ENCODE peak calls at places on chromosomes 1 and 21, in nine cellular contexts. One of them, this sample, is unnamed.

GRCh38 chr1:119040906-119041305 is 52.8 kb upstream of the TBX15 start:
- DNase-seq in osteoblast: no peak
- DNase-seq in stomach: no peak
- DNase-seq in GM06990: no peak
- DNase-seq in mammary epithelial cell: no peak
- DNase-seq in AG09309: peak; percentile 5
- DNase-seq in WTC11: no peak
- DNase-seq in CD8-positive, alpha-beta T cell: no peak
- DNase-seq in BE2C: no peak
- DNase-seq in this sample: no peak

GRCh38 chr1:234915923-234916675 is 212.5 kb downstream of the TOMM20 start:
- DNase-seq in BE2C: no peak
- DNase-seq in CD8-positive, alpha-beta T cell: no peak
- DNase-seq in mammary epithelial cell: no peak
- DNase-seq in stomach: peak; percentile 34
- DNase-seq in AG09309: peak; percentile 60
- DNase-seq in osteoblast: no peak
- DNase-seq in GM06990: no peak
- DNase-seq in WTC11: no peak
- DNase-seq in this sample: no peak

GRCh38 chr1:119711804-119712341 is at the start of gene PHGDH:
- DNase-seq in GM06990: peak; percentile 57
- DNase-seq in WTC11: peak; percentile 78
- DNase-seq in BE2C: peak; percentile 84
- DNase-seq in CD8-positive, alpha-beta T cell: peak; percentile 1
- DNase-seq in mammary epithelial cell: peak; percentile 88
- DNase-seq in osteoblast: peak; percentile 97
- DNase-seq in AG09309: peak; percentile 80
- DNase-seq in stomach: peak; percentile 75
- DNase-seq in this sample: peak; percentile 63

GRCh38 chr1:238951809-238952208 is 434.6 kb upstream of the CHRM3 start:
- DNase-seq in osteoblast: peak; percentile 34
- DNase-seq in mammary epithelial cell: peak; percentile 52
- DNase-seq in WTC11: no peak
- DNase-seq in AG09309: peak; percentile 28
- DNase-seq in CD8-positive, alpha-beta T cell: no peak
- DNase-seq in GM06990: no peak
- DNase-seq in BE2C: peak; percentile 49
- DNase-seq in stomach: peak; percentile 29
- DNase-seq in this sample: peak; percentile 22

GRCh38 chr1:55039342-55040082 is at the start of gene PCSK9:
- DNase-seq in mammary epithelial cell: peak; percentile 77
- DNase-seq in osteoblast: peak; percentile 93
- DNase-seq in stomach: no peak
- DNase-seq in AG09309: no peak
- DNase-seq in GM06990: no peak
- DNase-seq in WTC11: peak; percentile 71
- DNase-seq in CD8-positive, alpha-beta T cell: no peak
- DNase-seq in BE2C: no peak
- DNase-seq in this sample: peak; percentile 52

GRCh38 chr1:226964068-226964425 is 24.0 kb downstream of the COQ8A start:
- DNase-seq in WTC11: no peak
- DNase-seq in mammary epithelial cell: no peak
- DNase-seq in CD8-positive, alpha-beta T cell: no peak
- DNase-seq in BE2C: no peak
- DNase-seq in GM06990: no peak
- DNase-seq in AG09309: no peak
- DNase-seq in stomach: no peak
- DNase-seq in osteoblast: peak; percentile 79
- DNase-seq in this sample: no peak

GRCh38 chr1:84301759-84302380 is 362 bp downstream of the SAMD13 start:
- DNase-seq in osteoblast: no peak
- DNase-seq in CD8-positive, alpha-beta T cell: no peak
- DNase-seq in AG09309: no peak
- DNase-seq in stomach: no peak
- DNase-seq in WTC11: no peak
- DNase-seq in mammary epithelial cell: no peak
- DNase-seq in BE2C: no peak
- DNase-seq in GM06990: no peak
- DNase-seq in this sample: no peak

GRCh38 chr1:37240897-37241296 is 206.6 kb upstream of the GRIK3 start:
- DNase-seq in osteoblast: no peak
- DNase-seq in mammary epithelial cell: no peak
- DNase-seq in stomach: no peak
- DNase-seq in WTC11: no peak
- DNase-seq in CD8-positive, alpha-beta T cell: no peak
- DNase-seq in AG09309: no peak
- DNase-seq in BE2C: peak; percentile 30
- DNase-seq in GM06990: no peak
- DNase-seq in this sample: no peak

GRCh38 chr1:232428781-232429530 is 201.0 kb downstream of the SIPA1L2 start:
- DNase-seq in GM06990: no peak
- DNase-seq in BE2C: no peak
- DNase-seq in CD8-positive, alpha-beta T cell: no peak
- DNase-seq in stomach: no peak
- DNase-seq in osteoblast: no peak
- DNase-seq in AG09309: peak; percentile 42
- DNase-seq in WTC11: no peak
- DNase-seq in mammary epithelial cell: no peak
- DNase-seq in this sample: no peak

GRCh38 chr1:153525088-153525713 is 10.6 kb downstream of the S100A6 start:
- DNase-seq in stomach: no peak
- DNase-seq in GM06990: no peak
- DNase-seq in AG09309: no peak
- DNase-seq in BE2C: no peak
- DNase-seq in osteoblast: no peak
- DNase-seq in WTC11: no peak
- DNase-seq in CD8-positive, alpha-beta T cell: no peak
- DNase-seq in mammary epithelial cell: peak; percentile 46
- DNase-seq in this sample: no peak

GRCh38 chr21:45542242-45542666 is at the start of gene SLC19A1:
- DNase-seq in BE2C: peak; percentile 85
- DNase-seq in mammary epithelial cell: peak; percentile 22
- DNase-seq in osteoblast: peak; percentile 100
- DNase-seq in CD8-positive, alpha-beta T cell: peak; percentile 64
- DNase-seq in stomach: peak; percentile 79
- DNase-seq in AG09309: no peak
- DNase-seq in WTC11: peak; percentile 45
- DNase-seq in GM06990: peak; percentile 83
- DNase-seq in this sample: peak; percentile 59

GRCh38 chr21:42540396-42540795 is 26.7 kb downstream of the SLC37A1 start:
- DNase-seq in CD8-positive, alpha-beta T cell: no peak
- DNase-seq in BE2C: no peak
- DNase-seq in mammary epithelial cell: no peak
- DNase-seq in WTC11: no peak
- DNase-seq in stomach: no peak
- DNase-seq in osteoblast: no peak
- DNase-seq in GM06990: no peak
- DNase-seq in AG09309: no peak
- DNase-seq in this sample: no peak

GRCh38 chr1:94606471-94606870 is 64.9 kb upstream of the F3 start:
- DNase-seq in WTC11: no peak
- DNase-seq in osteoblast: no peak
- DNase-seq in AG09309: no peak
- DNase-seq in CD8-positive, alpha-beta T cell: no peak
- DNase-seq in stomach: no peak
- DNase-seq in BE2C: no peak
- DNase-seq in mammary epithelial cell: no peak
- DNase-seq in GM06990: no peak
- DNase-seq in this sample: no peak

GRCh38 chr1:9717193-9718005 is 65.9 kb downstream of the PIK3CD start:
- DNase-seq in CD8-positive, alpha-beta T cell: peak; percentile 86
- DNase-seq in AG09309: no peak
- DNase-seq in mammary epithelial cell: no peak
- DNase-seq in BE2C: no peak
- DNase-seq in osteoblast: peak; percentile 69
- DNase-seq in GM06990: peak; percentile 71
- DNase-seq in stomach: peak; percentile 62
- DNase-seq in WTC11: peak; percentile 62
- DNase-seq in this sample: no peak

GRCh38 chr1:74570797-74571492 is 58.5 kb upstream of the LRRC53 start:
- DNase-seq in mammary epithelial cell: no peak
- DNase-seq in stomach: no peak
- DNase-seq in AG09309: no peak
- DNase-seq in WTC11: no peak
- DNase-seq in CD8-positive, alpha-beta T cell: no peak
- DNase-seq in osteoblast: no peak
- DNase-seq in GM06990: no peak
- DNase-seq in BE2C: no peak
- DNase-seq in this sample: no peak

GRCh38 chr21:30497065-30497464 is at the start of gene KRTAP19-4:
- DNase-seq in AG09309: no peak
- DNase-seq in stomach: no peak
- DNase-seq in BE2C: no peak
- DNase-seq in GM06990: no peak
- DNase-seq in WTC11: no peak
- DNase-seq in CD8-positive, alpha-beta T cell: no peak
- DNase-seq in mammary epithelial cell: no peak
- DNase-seq in osteoblast: no peak
- DNase-seq in this sample: no peak

GRCh38 chr1:93519196-93519825 is 71.4 kb downstream of the FNBP1L start:
- DNase-seq in WTC11: no peak
- DNase-seq in CD8-positive, alpha-beta T cell: no peak
- DNase-seq in AG09309: no peak
- DNase-seq in osteoblast: no peak
- DNase-seq in GM06990: no peak
- DNase-seq in BE2C: no peak
- DNase-seq in mammary epithelial cell: peak; percentile 84
- DNase-seq in stomach: no peak
- DNase-seq in this sample: no peak

GRCh38 chr1:110150330-110151174 is at the start of gene SLC6A17:
- DNase-seq in WTC11: peak; percentile 63
- DNase-seq in osteoblast: peak; percentile 96
- DNase-seq in AG09309: no peak
- DNase-seq in BE2C: peak; percentile 81
- DNase-seq in mammary epithelial cell: peak; percentile 68
- DNase-seq in GM06990: peak; percentile 20
- DNase-seq in stomach: no peak
- DNase-seq in CD8-positive, alpha-beta T cell: no peak
- DNase-seq in this sample: peak; percentile 31

GRCh38 chr21:44332383-44332782 is 6.8 kb downstream of the CFAP410 start:
- DNase-seq in GM06990: no peak
- DNase-seq in stomach: no peak
- DNase-seq in WTC11: peak; percentile 39
- DNase-seq in mammary epithelial cell: no peak
- DNase-seq in osteoblast: no peak
- DNase-seq in CD8-positive, alpha-beta T cell: no peak
- DNase-seq in BE2C: no peak
- DNase-seq in AG09309: no peak
- DNase-seq in this sample: no peak
- TF ChIP-seq CTCF in GM06990: no peak
- TF ChIP-seq CTCF in stomach: no peak
- TF ChIP-seq CTCF in WTC11: no peak
- TF ChIP-seq CTCF in mammary epithelial cell: no peak
- TF ChIP-seq CTCF in osteoblast: no peak
- TF ChIP-seq CTCF in CD8-positive, alpha-beta T cell: no peak
- TF ChIP-seq CTCF in BE2C: no peak
- TF ChIP-seq CTCF in AG09309: no peak
- TF ChIP-seq CTCF in this sample: no peak

GRCh38 chr1:205477121-205477758 is 21.4 kb upstream of the BLACAT1 start:
- DNase-seq in osteoblast: peak; percentile 41
- DNase-seq in CD8-positive, alpha-beta T cell: no peak
- DNase-seq in GM06990: no peak
- DNase-seq in mammary epithelial cell: no peak
- DNase-seq in stomach: no peak
- DNase-seq in WTC11: peak; percentile 38
- DNase-seq in BE2C: no peak
- DNase-seq in AG09309: no peak
- DNase-seq in this sample: no peak
- TF ChIP-seq CTCF in osteoblast: no peak
- TF ChIP-seq CTCF in CD8-positive, alpha-beta T cell: no peak
- TF ChIP-seq CTCF in GM06990: no peak
- TF ChIP-seq CTCF in mammary epithelial cell: peak; percentile 6
- TF ChIP-seq CTCF in stomach: no peak
- TF ChIP-seq CTCF in WTC11: no peak
- TF ChIP-seq CTCF in BE2C: no peak
- TF ChIP-seq CTCF in AG09309: no peak
- TF ChIP-seq CTCF in this sample: no peak

DNA sequence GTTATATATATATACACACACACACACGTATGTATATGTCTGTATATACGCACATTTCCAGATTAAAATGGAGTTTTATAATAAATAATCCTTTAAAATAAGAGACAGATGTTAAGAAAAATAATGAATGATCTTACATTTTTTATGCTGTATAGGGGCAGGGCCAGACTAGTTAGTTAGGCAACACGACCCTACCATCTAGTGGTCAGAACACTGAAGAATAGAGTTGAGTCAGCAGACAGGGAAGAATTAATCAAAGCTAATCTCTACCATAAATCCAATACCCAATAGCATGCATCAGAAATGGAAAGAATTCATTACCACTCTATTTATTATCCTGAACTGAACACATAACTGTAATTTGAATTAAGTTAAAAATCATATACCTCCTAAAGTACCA is 156.7 kb downstream of the BRINP3 start:
- DNase-seq in CD8-positive, alpha-beta T cell: no peak
- DNase-seq in osteoblast: no peak
- DNase-seq in BE2C: peak; percentile 42
- DNase-seq in AG09309: no peak
- DNase-seq in stomach: no peak
- DNase-seq in WTC11: no peak
- DNase-seq in mammary epithelial cell: peak; percentile 3
- DNase-seq in GM06990: no peak
- DNase-seq in this sample: no peak
- TF ChIP-seq CTCF in CD8-positive, alpha-beta T cell: no peak
- TF ChIP-seq CTCF in osteoblast: no peak
- TF ChIP-seq CTCF in BE2C: peak; percentile 74
- TF ChIP-seq CTCF in AG09309: no peak
- TF ChIP-seq CTCF in stomach: no peak
- TF ChIP-seq CTCF in WTC11: no peak
- TF ChIP-seq CTCF in mammary epithelial cell: peak; percentile 8
- TF ChIP-seq CTCF in GM06990: no peak
- TF ChIP-seq CTCF in this sample: peak; percentile 64

GRCh38 chr1:183764981-183765380 is 39.9 kb upstream of the RGL1 start:
- DNase-seq in osteoblast: no peak
- DNase-seq in mammary epithelial cell: peak; percentile 7
- DNase-seq in GM06990: no peak
- DNase-seq in BE2C: no peak
- DNase-seq in AG09309: no peak
- DNase-seq in stomach: no peak
- DNase-seq in WTC11: no peak
- DNase-seq in CD8-positive, alpha-beta T cell: no peak
- DNase-seq in this sample: no peak

GRCh38 chr1:183773456-183773855 is 31.5 kb upstream of the RGL1 start:
- DNase-seq in BE2C: no peak
- DNase-seq in stomach: no peak
- DNase-seq in WTC11: no peak
- DNase-seq in mammary epithelial cell: no peak
- DNase-seq in CD8-positive, alpha-beta T cell: no peak
- DNase-seq in osteoblast: no peak
- DNase-seq in AG09309: no peak
- DNase-seq in GM06990: no peak
- DNase-seq in this sample: no peak

GRCh38 chr1:183770816-183771128 is 34.1 kb upstream of the RGL1 start:
- DNase-seq in BE2C: no peak
- DNase-seq in WTC11: no peak
- DNase-seq in osteoblast: no peak
- DNase-seq in stomach: no peak
- DNase-seq in mammary epithelial cell: no peak
- DNase-seq in CD8-positive, alpha-beta T cell: no peak
- DNase-seq in AG09309: no peak
- DNase-seq in GM06990: no peak
- DNase-seq in this sample: no peak

GRCh38 chr1:183774938-183775337 is 30.0 kb upstream of the RGL1 start:
- DNase-seq in CD8-positive, alpha-beta T cell: no peak
- DNase-seq in mammary epithelial cell: no peak
- DNase-seq in BE2C: no peak
- DNase-seq in WTC11: no peak
- DNase-seq in GM06990: no peak
- DNase-seq in stomach: no peak
- DNase-seq in osteoblast: no peak
- DNase-seq in AG09309: no peak
- DNase-seq in this sample: no peak

GRCh38 chr1:183769956-183770815 is 34.7 kb upstream of the RGL1 start:
- DNase-seq in BE2C: no peak
- DNase-seq in GM06990: no peak
- DNase-seq in stomach: no peak
- DNase-seq in mammary epithelial cell: peak; percentile 57
- DNase-seq in WTC11: no peak
- DNase-seq in CD8-positive, alpha-beta T cell: no peak
- DNase-seq in osteoblast: no peak
- DNase-seq in AG09309: no peak
- DNase-seq in this sample: no peak
- TF ChIP-seq CTCF in BE2C: no peak
- TF ChIP-seq CTCF in GM06990: no peak
- TF ChIP-seq CTCF in stomach: no peak
- TF ChIP-seq CTCF in mammary epithelial cell: no peak
- TF ChIP-seq CTCF in WTC11: no peak
- TF ChIP-seq CTCF in CD8-positive, alpha-beta T cell: no peak
- TF ChIP-seq CTCF in osteoblast: no peak
- TF ChIP-seq CTCF in AG09309: no peak
- TF ChIP-seq CTCF in this sample: no peak

This sample was measured in neural crest cell.